ENCODE peak calls at places on chromosome 14, in nine cellular contexts. D, Y, O, P, Z, W, I, C and X are unnamed samples.
A peak's percentile ranks its signal among the peaks of the same experiment; 100 is the strongest.

GRCh38 chr14:29548948-29549370 is 378.7 kb downstream of the PRKD1 start:
- DNase-seq in D (no peak), Y (peak; percentile 16), O (peak; percentile 50), P (peak; percentile 6), Z (no peak), W (peak; percentile 68), I (peak; percentile 4), C (peak; percentile 77), X (no peak)

GRCh38 chr14:68935761-68936209 is 43.3 kb downstream of the ACTN1 start:
- DNase-seq in D (no peak), Y (no peak), O (peak; percentile 51), P (peak; percentile 88), Z (no peak), W (no peak), I (no peak), C (no peak), X (no peak)

GRCh38 chr14:64715146-64715627 is 11.0 kb downstream of the PLEKHG3 start:
- DNase-seq in D (no peak), Y (no peak), O (no peak), P (no peak), Z (no peak), W (no peak), I (no peak), C (no peak), X (no peak)

GRCh38 chr14:51630987-51631386 is 20.7 kb upstream of the FRMD6 start:
- DNase-seq in D (no peak), Y (no peak), O (no peak), P (no peak), Z (no peak), W (no peak), I (no peak), C (no peak), X (no peak)

GRCh38 chr14:63555572-63555971 is 12.4 kb upstream of the PPP2R5E start:
- DNase-seq in D (no peak), Y (no peak), O (no peak), P (no peak), Z (no peak), W (no peak), I (no peak), C (no peak), X (no peak)

GRCh38 chr14:91416744-91417133 is 881 bp downstream of the CCDC88C start:
- DNase-seq in D (no peak), Y (no peak), O (no peak), P (peak; percentile 37), Z (no peak), W (no peak), I (no peak), C (no peak), X (no peak)

GRCh38 chr14:68089146-68089715 is 269.7 kb downstream of the RAD51B start:
- DNase-seq in D (no peak), Y (no peak), O (peak; percentile 88), P (no peak), Z (no peak), W (peak; percentile 88), I (no peak), C (peak; percentile 61), X (no peak)

GRCh38 chr14:95711476-95712176 is 2.3 kb downstream of the TCL1A start:
- DNase-seq in D (no peak), Y (no peak), O (no peak), P (no peak), Z (no peak), W (no peak), I (no peak), C (no peak), X (no peak)

GRCh38 chr14:99252940-99253868 is 18.8 kb downstream of the BCL11B start:
- DNase-seq in D (no peak), Y (peak; percentile 84), O (no peak), P (no peak), Z (no peak), W (no peak), I (no peak), C (no peak), X (no peak)

GRCh38 chr14:54133896-54134295 is 177.3 kb upstream of the BMP4 start:
- DNase-seq in D (no peak), Y (no peak), O (peak; percentile 30), P (no peak), Z (no peak), W (peak; percentile 32), I (no peak), C (peak; percentile 59), X (no peak)

GRCh38 chr14:90726656-90727055 is 89.6 kb downstream of the TTC7B start:
- DNase-seq in D (no peak), Y (no peak), O (peak; percentile 60), P (peak; percentile 46), Z (peak; percentile 79), W (peak; percentile 44), I (no peak), C (peak; percentile 37), X (peak; percentile 70)

GRCh38 chr14:106224694-106224971 is 698.2 kb downstream of the TMEM121 start:
- DNase-seq in D (no peak), Y (no peak), O (no peak), P (no peak), Z (no peak), W (no peak), I (no peak), C (no peak), X (no peak)

GRCh38 chr14:104103061-104104005 is 17.8 kb downstream of the ASPG start:
- DNase-seq in D (no peak), Y (no peak), O (no peak), P (no peak), Z (no peak), W (no peak), I (no peak), C (no peak), X (no peak)
- H3K4me1 ChIP-seq in D (no peaks in the 10 kb centered on the region), Y (no peaks in the 10 kb centered on the region), O (no peaks in the 10 kb centered on the region), P (no peaks in the 10 kb centered on the region), Z (no peaks in the 10 kb centered on the region), W (no peaks in the 10 kb centered on the region), I (peaks cover 23% of the 10 kb centered on the region), C (no peaks in the 10 kb centered on the region), X (no peaks in the 10 kb centered on the region)

DNA sequence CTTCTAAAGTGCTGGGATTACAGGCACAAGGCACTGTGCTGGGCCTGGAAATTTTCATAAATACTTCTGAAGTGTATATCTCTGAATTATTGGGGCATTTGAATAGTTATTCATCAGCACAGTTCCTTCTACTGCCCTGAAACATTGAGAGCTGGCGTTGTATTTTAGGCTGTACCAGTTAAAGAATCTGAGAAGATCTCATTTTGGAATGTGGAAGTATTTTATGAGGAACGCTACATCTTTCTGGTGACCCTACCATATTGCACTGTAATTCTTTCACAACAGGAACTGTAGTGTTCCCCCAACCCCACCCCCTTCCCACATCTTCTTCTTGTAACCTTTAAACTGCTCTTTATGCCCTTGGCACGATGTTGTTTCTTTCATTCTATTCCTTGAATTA is 349.0 kb upstream of the RGS6 start:
- DNase-seq in D (no peak), Y (no peak), O (no peak), P (no peak), Z (no peak), W (no peak), I (no peak), C (no peak), X (no peak)
- H3K4me1 ChIP-seq in D (no peaks in the 10 kb centered on the region), Y (no peaks in the 10 kb centered on the region), O (peaks cover 47% of the 10 kb centered on the region), P (peaks cover 7% of the 10 kb centered on the region), Z (no peaks in the 10 kb centered on the region), W (peaks cover 11% of the 10 kb centered on the region), I (peaks cover 4% of the 10 kb centered on the region), C (peaks cover 12% of the 10 kb centered on the region), X (peaks cover 19% of the 10 kb centered on the region)

GRCh38 chr14:93964281-93964680 is 12.1 kb downstream of the ASB2 start:
- DNase-seq in D (no peak), Y (no peak), O (no peak), P (no peak), Z (peak; percentile 48), W (no peak), I (no peak), C (no peak), X (no peak)

GRCh38 chr14:93967637-93968250 is 8.6 kb downstream of the ASB2 start:
- DNase-seq in D (no peak), Y (no peak), O (no peak), P (peak; percentile 23), Z (peak; percentile 40), W (no peak), I (no peak), C (no peak), X (no peak)

GRCh38 chr14:93964820-93965286 is 11.5 kb downstream of the ASB2 start:
- DNase-seq in D (no peak), Y (no peak), O (no peak), P (no peak), Z (no peak), W (no peak), I (no peak), C (no peak), X (no peak)

GRCh38 chr14:93965287-93965821 is 11.0 kb downstream of the ASB2 start:
- DNase-seq in D (no peak), Y (no peak), O (peak; percentile 98), P (no peak), Z (no peak), W (peak; percentile 13), I (peak; percentile 67), C (peak; percentile 96), X (no peak)

DNA sequence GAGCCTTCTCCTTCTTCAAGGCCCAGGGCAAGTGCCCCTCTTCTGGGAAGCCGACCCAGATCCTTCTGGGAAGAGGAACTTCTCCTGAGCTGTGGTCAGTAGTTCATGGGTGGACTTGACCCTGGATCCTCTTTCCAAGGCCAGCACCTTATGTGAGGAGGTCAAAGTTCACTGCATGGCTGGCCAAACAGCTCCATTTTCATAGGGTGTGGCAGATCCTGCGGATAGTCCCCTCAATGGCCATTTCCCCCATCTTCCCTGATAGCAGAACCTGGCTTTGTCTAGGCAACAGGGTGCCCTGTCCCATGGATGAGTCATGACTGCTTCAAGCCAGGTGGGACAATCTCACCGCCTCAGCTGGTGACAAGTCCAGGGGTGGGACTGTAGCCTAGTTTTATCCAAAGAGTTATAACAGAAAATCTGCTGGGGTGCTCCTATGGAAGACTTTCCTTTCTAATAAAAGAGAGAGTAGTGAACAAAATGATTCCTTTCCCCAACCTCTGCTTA is 10.3 kb downstream of the ASB2 start:
- DNase-seq in D (no peak), Y (no peak), O (no peak), P (no peak), Z (peak; percentile 59), W (no peak), I (no peak), C (no peak), X (no peak)
- H3K4me1 ChIP-seq in D (peaks cover 40% of the 10 kb centered on the region), Y (peaks cover 44% of the 10 kb centered on the region), O (peaks cover 21% of the 10 kb centered on the region), P (no peaks in the 10 kb centered on the region), Z (peaks cover 96% of the 10 kb centered on the region), W (peaks cover 14% of the 10 kb centered on the region), I (peaks cover 7% of the 10 kb centered on the region), C (peaks cover 19% of the 10 kb centered on the region), X (peaks cover 28% of the 10 kb centered on the region)

DNA sequence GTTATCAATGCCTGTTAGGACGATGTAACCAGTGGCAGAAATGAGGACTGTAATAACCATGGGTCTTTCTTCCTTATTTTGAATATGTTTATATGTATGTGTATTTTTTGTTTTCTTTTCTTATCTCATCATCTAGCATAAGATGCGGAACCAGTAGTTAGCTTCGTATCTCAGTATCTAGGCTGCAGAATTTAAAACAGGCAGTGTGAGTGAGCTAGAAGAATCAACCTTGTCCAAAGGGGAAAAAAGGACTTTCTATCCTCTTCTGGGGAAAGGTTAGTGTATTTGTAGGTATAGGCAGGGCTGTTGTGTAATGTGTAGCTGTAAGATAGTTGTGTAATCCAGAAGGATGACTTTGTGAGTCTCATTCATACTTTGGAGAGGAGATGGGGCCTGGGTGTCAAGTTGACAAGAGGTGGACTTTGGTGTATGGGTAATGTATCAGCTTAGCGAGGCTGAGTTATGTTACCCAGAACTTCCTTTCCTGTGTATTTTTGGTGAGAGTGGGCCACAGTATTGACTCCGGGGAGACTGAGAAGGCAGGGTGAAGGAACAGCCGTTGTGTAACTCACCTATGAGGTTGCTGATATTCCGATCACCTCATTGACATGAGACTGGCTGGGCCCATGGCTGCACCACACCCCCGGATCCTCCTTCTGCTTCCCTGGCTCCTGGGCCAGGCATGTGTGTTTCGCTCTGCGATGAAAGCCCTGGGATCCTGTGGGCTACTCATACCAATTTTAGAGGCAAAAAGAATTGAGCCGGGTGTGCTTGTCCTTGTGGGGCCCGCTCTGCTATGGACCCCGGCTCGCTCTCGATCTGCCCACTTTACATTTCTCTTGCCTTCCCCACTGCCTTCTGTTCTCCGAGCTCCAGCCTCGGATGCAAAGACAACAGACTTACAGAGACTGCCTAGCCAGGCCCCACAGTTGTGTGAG is 24.3 kb downstream of the DLK1 start:
- DNase-seq in D (no peak), Y (no peak), O (no peak), P (no peak), Z (no peak), W (no peak), I (no peak), C (no peak), X (no peak)
- H3K4me1 ChIP-seq in D (no peaks in the 10 kb centered on the region), Y (no peaks in the 10 kb centered on the region), O (peaks cover 6% of the 10 kb centered on the region), P (no peaks in the 10 kb centered on the region), Z (no peaks in the 10 kb centered on the region), W (peaks cover 12% of the 10 kb centered on the region), I (peaks cover 17% of the 10 kb centered on the region), C (peaks cover 5% of the 10 kb centered on the region), X (no peaks in the 10 kb centered on the region)